ENCODE peak calls at places on chromosome 17, in nine cellular contexts. W is fibroblast of villous mesenchyme, U is dorsolateral prefrontal cortex, O is HFF-Myc, Z is fibroblast of lung, P is kidney epithelial cell, B is upper lobe of right lung, S is lower lobe of right lung, N is PC-3. E is an unnamed sample.

GRCh38 chr17:44540246-44541084 is 16.8 kb upstream of the FZD2 start:
- DNase-seq in Z (no peak), S (no peak), P (no peak), B (no peak), W (no peak), U (no peak), O (no peak), N (no peak), E (no peak)

GRCh38 chr17:32483451-32484019 is 3.3 kb upstream of the CDK5R1 start:
- DNase-seq in Z (peak), U (no peak), N (peak), B (peak), O (no peak), W (peak), S (peak), P (no peak), E (no peak)

GRCh38 chr17:81400154-81400938 is 5.1 kb downstream of the BAHCC1 start:
- DNase-seq in Z (peak), B (peak), N (peak), W (peak), P (no peak), S (peak), U (no peak), O (no peak), E (no peak)

GRCh38 chr17:75564195-75564594 is 23.4 kb upstream of the MYO15B start:
- DNase-seq in N (no peak), Z (no peak), O (no peak), S (no peak), B (no peak), P (no peak), W (no peak), U (no peak), E (no peak)

GRCh38 chr17:81898029-81898866 is 3.8 kb upstream of the NPB start:
- DNase-seq in O (no peak), S (no peak), U (peak), N (peak), P (no peak), W (peak), B (no peak), Z (peak), E (no peak)

GRCh38 chr17:40075216-40076100 is 12.7 kb downstream of the THRA start:
- DNase-seq in U (no peak), S (peak), N (peak), O (no peak), W (peak), Z (peak), P (no peak), B (peak), E (no peak)

GRCh38 chr17:55660171-55660886 is 62.3 kb downstream of the TMEM100 start:
- DNase-seq in W (peak), S (no peak), U (no peak), B (no peak), Z (peak), P (no peak), N (no peak), O (no peak), E (no peak)

GRCh38 chr17:72743037-72743467 is 349.4 kb downstream of the SLC39A11 start:
- DNase-seq in N (no peak), O (no peak), P (no peak), Z (no peak), W (no peak), B (no peak), U (no peak), S (no peak), E (no peak)

GRCh38 chr17:72387969-72388368 is 267.1 kb downstream of the SOX9 start:
- DNase-seq in O (no peak), P (no peak), U (no peak), B (no peak), N (peak), W (peak), S (no peak), Z (no peak), E (no peak)

GRCh38 chr17:57091186-57091618 is 6.2 kb downstream of the AKAP1 start:
- DNase-seq in Z (no peak), O (no peak), N (no peak), B (no peak), S (no peak), P (no peak), U (no peak), W (no peak), E (no peak)
- H3K4me3 ChIP-seq in Z (no peak), O (no peak), N (no peak), B (no peak), S (no peak), P (no peak), U (no peak), W (no peak), E (no peak)

GRCh38 chr17:80354381-80354780 is 60.6 kb upstream of the ENDOV start:
- DNase-seq in O (no peak), P (no peak), N (no peak), U (no peak), S (no peak), B (peak), W (no peak), Z (no peak), E (no peak)

GRCh38 chr17:80356231-80356856 is 58.6 kb upstream of the ENDOV start:
- DNase-seq in S (no peak), Z (no peak), B (no peak), W (no peak), P (no peak), O (no peak), U (no peak), N (no peak), E (no peak)

GRCh38 chr17:80352216-80352895 is 62.6 kb upstream of the ENDOV start:
- DNase-seq in N (no peak), O (no peak), S (no peak), Z (no peak), B (no peak), P (no peak), W (no peak), U (no peak), E (no peak)

GRCh38 chr17:80353718-80354275 is 61.2 kb upstream of the ENDOV start:
- DNase-seq in P (no peak), B (no peak), S (no peak), W (no peak), U (no peak), Z (no peak), O (no peak), N (no peak), E (no peak)

DNA sequence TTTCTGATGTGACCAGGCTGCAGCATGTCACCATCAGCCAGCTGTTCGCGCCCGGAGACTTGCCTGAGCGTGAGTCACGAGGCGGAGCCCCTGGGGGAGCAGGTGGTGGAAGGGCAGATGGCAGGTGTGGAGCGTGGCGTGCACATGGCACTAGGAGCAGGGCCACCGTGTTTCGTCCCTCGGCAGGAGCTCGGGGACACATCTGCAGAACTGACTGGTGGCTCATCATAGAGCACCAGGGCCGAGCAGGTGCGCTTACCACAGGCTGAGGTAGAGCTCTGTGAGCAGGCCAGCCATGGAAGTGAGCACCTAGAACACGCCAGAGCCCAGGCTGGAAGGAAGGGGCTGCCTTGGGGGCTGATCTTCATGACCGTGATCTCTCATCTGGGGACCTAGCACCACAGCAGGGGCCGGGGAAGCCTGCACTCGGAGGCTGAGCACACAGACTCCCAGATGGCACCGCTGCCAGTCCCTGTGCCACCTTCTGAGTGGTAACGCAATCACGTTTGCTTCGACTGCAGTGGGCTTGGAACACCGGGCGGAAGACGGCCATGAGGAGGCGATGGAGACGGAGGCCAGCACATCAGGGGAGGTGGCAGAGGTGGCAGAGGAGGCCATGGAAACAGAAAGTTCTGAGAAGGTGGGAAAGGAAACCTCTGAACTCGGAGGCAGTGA is 61.8 kb upstream of the ENDOV start:
- DNase-seq in O (no peak), U (no peak), N (no peak), B (no peak), S (no peak), P (no peak), Z (no peak), W (no peak), E (no peak)
- TF ChIP-seq CTCF in O (no peak), U (no peak), N (no peak), B (no peak), S (no peak), P (no peak), Z (no peak), W (no peak), E (no peak)

GRCh38 chr17:74356640-74357465 is 4.8 kb downstream of the BTBD17 start:
- DNase-seq in S (no peak), N (peak), O (no peak), Z (no peak), U (no peak), P (no peak), B (no peak), W (no peak), E (no peak)
- H3K4me3 ChIP-seq in S (peak), N (peak), O (no peak), Z (no peak), U (no peak), P (no peak), B (no peak), W (no peak), E (no peak)

GRCh38 chr17:45722161-45722560 is 62.0 kb upstream of the CRHR1 start:
- DNase-seq in O (no peak), P (no peak), U (no peak), S (no peak), N (peak), W (peak), Z (no peak), B (no peak), E (no peak)
- TF ChIP-seq CTCF in O (peak), P (peak), U (peak), S (no peak), N (peak), W (peak), Z (peak), B (no peak), E (peak)

DNA sequence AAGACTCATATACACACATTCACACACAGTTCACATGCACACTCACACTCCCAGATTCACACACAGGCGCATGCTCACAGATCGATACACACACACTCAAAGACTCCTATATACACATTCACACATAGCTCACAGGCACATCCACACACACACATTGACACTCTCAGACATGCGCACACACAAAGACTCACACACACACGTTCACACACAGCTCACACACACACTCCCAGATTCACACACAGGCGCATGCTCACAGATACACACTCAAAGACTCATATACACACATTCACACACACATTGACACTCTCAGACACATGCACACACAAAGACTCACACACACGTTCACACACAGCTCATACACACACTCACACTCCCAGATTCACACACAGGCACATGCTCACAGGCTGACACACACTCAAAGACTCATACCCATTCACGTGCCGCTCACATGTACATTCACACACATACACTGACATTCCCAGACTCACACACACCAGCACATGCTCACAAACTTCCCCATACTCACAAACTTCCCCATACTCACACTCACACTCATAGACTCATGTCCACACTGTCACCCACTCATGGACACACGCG is 25.6 kb upstream of the KRT17 start:
- DNase-seq in N (no peak), S (no peak), U (no peak), P (no peak), O (no peak), Z (no peak), W (no peak), B (no peak), E (no peak)
- H3K4me3 ChIP-seq in N (no peak), S (no peak), U (no peak), P (no peak), O (no peak), Z (no peak), W (no peak), B (no peak), E (no peak)

GRCh38 chr17:6044261-6044660 is 25.9 kb upstream of the WSCD1 start:
- DNase-seq in O (no peak), Z (no peak), W (no peak), N (no peak), U (no peak), P (no peak), S (no peak), B (no peak), E (no peak)

GRCh38 chr17:6046431-6046830 is 23.7 kb upstream of the WSCD1 start:
- DNase-seq in Z (no peak), B (no peak), P (no peak), W (no peak), S (no peak), U (no peak), O (no peak), N (no peak), E (no peak)

GRCh38 chr17:6043405-6043804 is 26.8 kb upstream of the WSCD1 start:
- DNase-seq in W (no peak), O (no peak), N (no peak), U (no peak), Z (no peak), P (no peak), B (no peak), S (no peak), E (no peak)

GRCh38 chr17:6047966-6048365 is 22.2 kb upstream of the WSCD1 start:
- DNase-seq in N (no peak), W (no peak), O (no peak), S (no peak), P (peak), B (no peak), Z (no peak), U (no peak), E (no peak)

GRCh38 chr17:6045621-6046357 is 24.4 kb upstream of the WSCD1 start:
- DNase-seq in W (no peak), U (no peak), S (no peak), Z (no peak), B (no peak), N (no peak), O (no peak), P (no peak), E (no peak)
- TF ChIP-seq CTCF in W (peak), U (peak), S (no peak), Z (no peak), B (no peak), N (no peak), O (no peak), P (no peak), E (peak)

E was measured in GM12864.